ENCODE peak calls at places on chromosomes 4 and X, in seven cellular contexts. One of them, this sample, is unnamed.
A peak's percentile ranks its signal among the peaks of the same experiment; 100 is the strongest.

GRCh38 chr4:78056265-78057129 is 626 bp upstream of the FRAS1 start:
- DNase-seq in activated naive CD4-positive, alpha-beta T cell: no peak
- DNase-seq in stimulated activated CD8-positive, alpha-beta memory T cell treated with anti-CD3 and anti-CD28 coated beads, Interleukin-15, amount 100 ng/mL, for 24 hours: no peak
- DNase-seq in GM04504: peak; percentile 64
- DNase-seq in GDM1: no peak
- DNase-seq in Right ventricle myocardium superior: peak; percentile 78
- DNase-seq in RCC 7860: no peak
- DNase-seq in this sample: peak; percentile 87

GRCh38 chrX:22699591-22700091 is 300.1 kb upstream of the DDX53 start:
- DNase-seq in RCC 7860: no peak
- DNase-seq in GM04504: no peak
- DNase-seq in Right ventricle myocardium superior: no peak
- DNase-seq in GDM1: no peak
- DNase-seq in stimulated activated CD8-positive, alpha-beta memory T cell treated with anti-CD3 and anti-CD28 coated beads, Interleukin-15, amount 100 ng/mL, for 24 hours: no peak
- DNase-seq in activated naive CD4-positive, alpha-beta T cell: no peak
- DNase-seq in this sample: no peak

GRCh38 chr4:961651-962230 is 11.6 kb downstream of the DGKQ start:
- DNase-seq in GM04504: no peak
- DNase-seq in stimulated activated CD8-positive, alpha-beta memory T cell treated with anti-CD3 and anti-CD28 coated beads, Interleukin-15, amount 100 ng/mL, for 24 hours: no peak
- DNase-seq in GDM1: no peak
- DNase-seq in RCC 7860: no peak
- DNase-seq in activated naive CD4-positive, alpha-beta T cell: no peak
- DNase-seq in Right ventricle myocardium superior: peak; percentile 36
- DNase-seq in this sample: no peak

GRCh38 chrX:14505648-14506047 is 23.7 kb upstream of the GLRA2 start:
- DNase-seq in RCC 7860: no peak
- DNase-seq in stimulated activated CD8-positive, alpha-beta memory T cell treated with anti-CD3 and anti-CD28 coated beads, Interleukin-15, amount 100 ng/mL, for 24 hours: no peak
- DNase-seq in Right ventricle myocardium superior: peak; percentile 17
- DNase-seq in GDM1: no peak
- DNase-seq in GM04504: no peak
- DNase-seq in activated naive CD4-positive, alpha-beta T cell: no peak
- DNase-seq in this sample: peak; percentile 42

GRCh38 chr4:127400736-127401346 is 231.9 kb upstream of the INTU start:
- DNase-seq in GM04504: peak; percentile 58
- DNase-seq in stimulated activated CD8-positive, alpha-beta memory T cell treated with anti-CD3 and anti-CD28 coated beads, Interleukin-15, amount 100 ng/mL, for 24 hours: no peak
- DNase-seq in Right ventricle myocardium superior: peak; percentile 48
- DNase-seq in RCC 7860: peak; percentile 34
- DNase-seq in GDM1: peak; percentile 16
- DNase-seq in activated naive CD4-positive, alpha-beta T cell: no peak
- DNase-seq in this sample: peak; percentile 56

GRCh38 chr4:173318648-173319211 is 15.4 kb downstream of the HMGB2 start:
- DNase-seq in GM04504: peak; percentile 12
- DNase-seq in RCC 7860: peak; percentile 13
- DNase-seq in stimulated activated CD8-positive, alpha-beta memory T cell treated with anti-CD3 and anti-CD28 coated beads, Interleukin-15, amount 100 ng/mL, for 24 hours: no peak
- DNase-seq in activated naive CD4-positive, alpha-beta T cell: no peak
- DNase-seq in GDM1: no peak
- DNase-seq in Right ventricle myocardium superior: no peak
- DNase-seq in this sample: no peak

GRCh38 chrX:72048515-72049455 is 82.9 kb downstream of the RTL5 start:
- DNase-seq in Right ventricle myocardium superior: no peak
- DNase-seq in RCC 7860: no peak
- DNase-seq in GDM1: no peak
- DNase-seq in stimulated activated CD8-positive, alpha-beta memory T cell treated with anti-CD3 and anti-CD28 coated beads, Interleukin-15, amount 100 ng/mL, for 24 hours: no peak
- DNase-seq in GM04504: no peak
- DNase-seq in activated naive CD4-positive, alpha-beta T cell: no peak
- DNase-seq in this sample: no peak

GRCh38 chrX:23525531-23525930 is 141.8 kb upstream of the PRDX4 start:
- DNase-seq in GDM1: no peak
- DNase-seq in RCC 7860: no peak
- DNase-seq in Right ventricle myocardium superior: no peak
- DNase-seq in activated naive CD4-positive, alpha-beta T cell: no peak
- DNase-seq in GM04504: no peak
- DNase-seq in stimulated activated CD8-positive, alpha-beta memory T cell treated with anti-CD3 and anti-CD28 coated beads, Interleukin-15, amount 100 ng/mL, for 24 hours: no peak
- DNase-seq in this sample: no peak

GRCh38 chr4:74733760-74734159 is 60.6 kb downstream of the BTC start:
- DNase-seq in GDM1: no peak
- DNase-seq in activated naive CD4-positive, alpha-beta T cell: no peak
- DNase-seq in RCC 7860: no peak
- DNase-seq in GM04504: no peak
- DNase-seq in stimulated activated CD8-positive, alpha-beta memory T cell treated with anti-CD3 and anti-CD28 coated beads, Interleukin-15, amount 100 ng/mL, for 24 hours: no peak
- DNase-seq in Right ventricle myocardium superior: no peak
- DNase-seq in this sample: no peak